ENCODE peak calls at places on chromosome 3, in eight cellular contexts. T, O, W, H, Y, B, A and V are unnamed samples. For H3K4me1 and H3K27me3, the result is how much of the 10 kb centered on the place peaks cover.

GRCh38 chr3:170869645-170870593 is at the start of gene RPL22L1:
- DNase-seq in T (peak), O (peak), W (peak), H (peak), Y (peak), B (peak), A (peak), V (peak)

GRCh38 chr3:195043612-195044144 is 227.3 kb downstream of the XXYLT1 start:
- DNase-seq in T (no peak), O (no peak), W (no peak), H (no peak), Y (no peak), B (peak), A (no peak), V (no peak)

GRCh38 chr3:119463171-119464169 is at the start of gene TMEM39A:
- DNase-seq in T (peak), O (peak), W (peak), H (peak), Y (peak), B (peak), A (peak), V (peak)

GRCh38 chr3:4853749-4854140 is 125.5 kb upstream of the BHLHE40 start:
- DNase-seq in T (no peak), O (no peak), W (no peak), H (no peak), Y (no peak), B (no peak), A (no peak), V (peak)

GRCh38 chr3:12227833-12228232 is 61.0 kb upstream of the PPARG start:
- DNase-seq in T (no peak), O (no peak), W (no peak), H (peak), Y (no peak), B (no peak), A (no peak), V (peak)

GRCh38 chr3:98780343-98780742 is 17.2 kb downstream of the ST3GAL6 start:
- DNase-seq in T (no peak), O (no peak), W (no peak), H (no peak), Y (no peak), B (no peak), A (no peak), V (no peak)

GRCh38 chr3:186708983-186709679 is 8.0 kb upstream of the KNG1 start:
- DNase-seq in T (no peak), O (no peak), W (no peak), H (no peak), Y (no peak), B (no peak), A (no peak), V (no peak)

GRCh38 chr3:47877288-47877687 is 74.3 kb downstream of the DHX30 start:
- DNase-seq in T (no peak), O (no peak), W (no peak), H (peak), Y (no peak), B (no peak), A (no peak), V (no peak)

GRCh38 chr3:189229421-189229820 is 57.6 kb downstream of the TPRG1 start:
- DNase-seq in T (no peak), O (no peak), W (no peak), H (no peak), Y (no peak), B (no peak), A (no peak), V (no peak)

GRCh38 chr3:24682141-24682547 is 187.5 kb upstream of the THRB start:
- DNase-seq in T (no peak), O (no peak), W (no peak), H (peak), Y (no peak), B (no peak), A (no peak), V (no peak)

GRCh38 chr3:65334045-65334665 is 646.4 kb upstream of the ADAMTS9 start:
- DNase-seq in T (no peak), O (no peak), W (no peak), H (no peak), Y (no peak), B (no peak), A (peak), V (no peak)

GRCh38 chr3:112308151-112308911 is 14.3 kb upstream of the SLC9C1 start:
- DNase-seq in T (no peak), O (no peak), W (no peak), H (peak), Y (no peak), B (no peak), A (peak), V (no peak)

GRCh38 chr3:133464573-133464972 is 64.7 kb downstream of the BFSP2 start:
- DNase-seq in T (no peak), O (no peak), W (no peak), H (peak), Y (no peak), B (no peak), A (peak), V (no peak)
- H3K4me1 ChIP-seq in T (under half), O (under half), W (under half), H (under half), Y (half or more), B (under half), A (half or more), V (under half)

GRCh38 chr3:72888546-72889309 is 882 bp downstream of the GXYLT2 start:
- DNase-seq in T (peak), O (no peak), W (peak), H (peak), Y (no peak), B (no peak), A (peak), V (no peak)
- H3K27me3 ChIP-seq in T (under half), O (under half), W (under half), H (under half), Y (under half), B (under half), A (half or more), V (under half)

GRCh38 chr3:30657914-30658313 is 51.5 kb downstream of the TGFBR2 start:
- DNase-seq in T (peak), O (no peak), W (no peak), H (peak), Y (no peak), B (no peak), A (no peak), V (no peak)
- H3K4me1 ChIP-seq in T (half or more), O (under half), W (half or more), H (half or more), Y (under half), B (under half), A (under half), V (under half)

DNA sequence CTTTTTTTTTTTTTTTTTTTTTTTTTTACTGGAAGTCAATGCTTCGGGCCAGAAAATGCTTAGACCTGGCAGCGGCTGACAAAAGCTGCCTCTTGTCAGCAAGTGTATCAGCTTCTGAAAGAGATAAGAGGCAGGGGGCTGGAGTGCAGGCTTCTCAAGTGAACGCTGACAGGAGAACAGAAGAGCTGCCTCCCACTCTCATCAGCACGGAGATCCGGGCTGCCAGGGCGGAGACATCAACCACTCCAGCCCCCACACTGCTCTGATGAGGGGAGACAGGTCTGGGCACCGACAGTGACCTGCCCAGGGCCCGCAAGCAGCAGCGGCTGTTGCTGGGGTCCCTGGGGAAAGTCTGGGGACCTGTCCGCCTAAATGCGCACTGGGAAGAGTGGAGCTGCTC is 9.4 kb upstream of the SCN5A start:
- DNase-seq in T (no peak), O (no peak), W (no peak), H (no peak), Y (no peak), B (no peak), A (peak), V (no peak)
- H3K27me3 ChIP-seq in T (under half), O (under half), W (under half), H (under half), Y (under half), B (under half), A (under half), V (under half)